ENCODE peak calls at places on chromosomes 4 and X, in nine cellular contexts. L, E, D, A, I, P, Z, X and J are unnamed samples. For H3K36me3, the result is how much of the 10 kb centered on the place peaks cover.

GRCh38 chr4:68129793-68130192 is at the start of gene TMPRSS11F:
- DNase-seq in D (no peak), A (peak), I (no peak), Z (no peak), E (no peak), L (no peak), X (no peak), P (no peak), J (no peak)

GRCh38 chr4:141473026-141473540 is 163.3 kb upstream of the IL15 start:
- DNase-seq in P (no peak), L (no peak), D (no peak), I (no peak), E (no peak), A (no peak), X (no peak), Z (no peak), J (no peak)

GRCh38 chr4:144645621-144646522 is at the start of gene HHIP:
- DNase-seq in Z (peak), A (no peak), D (no peak), L (no peak), E (peak), X (peak), I (peak), P (peak), J (peak)

GRCh38 chr4:119138046-119138445 is 2.4 kb downstream of the MYOZ2 start:
- DNase-seq in D (no peak), Z (no peak), X (no peak), E (peak), L (no peak), I (no peak), A (no peak), P (no peak), J (no peak)

GRCh38 chrX:721354-721753 is 90.8 kb downstream of the SHOX start:
- DNase-seq in Z (no peak), A (no peak), E (no peak), X (no peak), D (no peak), L (no peak), P (no peak), I (peak), J (no peak)

GRCh38 chr4:99845708-99846469 is 29.3 kb downstream of the DAPP1 start:
- DNase-seq in E (no peak), P (no peak), A (no peak), D (no peak), X (no peak), Z (no peak), L (no peak), I (no peak), J (no peak)

GRCh38 chr4:88567591-88567990 is 24.7 kb upstream of the HERC3 start:
- DNase-seq in I (no peak), L (no peak), X (no peak), P (no peak), A (no peak), Z (no peak), D (no peak), E (no peak), J (no peak)

GRCh38 chr4:175504316-175504715 is 307.7 kb downstream of the GPM6A start:
- DNase-seq in L (no peak), D (no peak), A (no peak), P (no peak), Z (no peak), E (no peak), X (no peak), I (no peak), J (no peak)

GRCh38 chr4:2141022-2141761 is 82.1 kb downstream of the NAT8L start:
- DNase-seq in I (no peak), L (no peak), X (no peak), P (no peak), A (no peak), E (no peak), D (no peak), Z (no peak), J (no peak)

GRCh38 chr4:27176400-27176799 is 315.8 kb downstream of the STIM2 start:
- DNase-seq in I (no peak), A (peak), Z (no peak), E (peak), X (peak), L (no peak), D (no peak), P (no peak), J (no peak)

GRCh38 chr4:85446462-85446861 is 28.5 kb upstream of the ARHGAP24 start:
- DNase-seq in E (no peak), L (no peak), D (no peak), A (no peak), X (no peak), I (no peak), P (no peak), Z (no peak), J (no peak)

GRCh38 chrX:119775517-119776238 is 15.8 kb downstream of the RPL39 start:
- DNase-seq in L (no peak), A (no peak), D (no peak), X (no peak), Z (no peak), E (no peak), I (no peak), P (no peak), J (no peak)

GRCh38 chr4:154658680-154659402 is 46.4 kb upstream of the FGG start:
- DNase-seq in X (no peak), E (no peak), D (no peak), L (no peak), A (no peak), I (no peak), P (no peak), Z (no peak), J (no peak)

DNA sequence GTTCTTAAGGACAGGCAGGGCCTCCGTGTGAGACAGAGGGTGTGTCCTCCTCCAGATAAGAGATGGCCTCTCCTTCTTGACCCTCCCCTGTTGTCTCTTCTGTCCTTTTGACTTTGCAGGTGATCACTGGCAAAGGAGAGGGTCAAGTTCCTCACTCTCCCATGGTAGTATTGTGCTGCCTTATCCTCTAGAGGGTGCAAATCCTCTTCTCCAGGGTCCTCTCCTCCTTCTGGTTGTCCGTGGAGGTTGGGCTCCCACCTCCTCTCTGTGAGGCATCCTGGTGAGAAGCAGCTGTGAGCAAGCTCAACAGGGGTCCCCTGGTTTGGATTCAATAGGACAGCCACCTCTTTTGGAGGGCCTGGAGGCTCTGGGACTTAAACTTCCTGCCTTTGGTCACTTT is 44.8 kb downstream of the ZNF182 start:
- DNase-seq in I (no peak), X (no peak), A (no peak), P (no peak), Z (no peak), D (no peak), L (no peak), E (no peak), J (no peak)
- TF ChIP-seq CTCF in I (no peak), X (no peak), A (peak), P (no peak), Z (no peak), D (no peak), L (no peak), E (no peak), J (peak)

GRCh38 chr4:3871881-3872833 is 106.0 kb downstream of the ADRA2C start:
- DNase-seq in P (no peak), I (peak), X (no peak), L (no peak), Z (peak), E (no peak), A (no peak), D (no peak), J (peak)
- H3K4me3 ChIP-seq in P (no peak), I (no peak), X (no peak), L (peak), Z (peak), E (no peak), A (no peak), D (no peak), J (no peak)

GRCh38 chrX:47148946-47149345 is 3.9 kb downstream of the RBM10 start:
- DNase-seq in A (no peak), D (no peak), P (no peak), E (no peak), X (no peak), L (no peak), I (no peak), Z (no peak), J (no peak)
- H3K36me3 ChIP-seq in A (under half), D (under half), P (under half), E (under half), X (under half), L (under half), I (under half), Z (under half), J (under half)

DNA sequence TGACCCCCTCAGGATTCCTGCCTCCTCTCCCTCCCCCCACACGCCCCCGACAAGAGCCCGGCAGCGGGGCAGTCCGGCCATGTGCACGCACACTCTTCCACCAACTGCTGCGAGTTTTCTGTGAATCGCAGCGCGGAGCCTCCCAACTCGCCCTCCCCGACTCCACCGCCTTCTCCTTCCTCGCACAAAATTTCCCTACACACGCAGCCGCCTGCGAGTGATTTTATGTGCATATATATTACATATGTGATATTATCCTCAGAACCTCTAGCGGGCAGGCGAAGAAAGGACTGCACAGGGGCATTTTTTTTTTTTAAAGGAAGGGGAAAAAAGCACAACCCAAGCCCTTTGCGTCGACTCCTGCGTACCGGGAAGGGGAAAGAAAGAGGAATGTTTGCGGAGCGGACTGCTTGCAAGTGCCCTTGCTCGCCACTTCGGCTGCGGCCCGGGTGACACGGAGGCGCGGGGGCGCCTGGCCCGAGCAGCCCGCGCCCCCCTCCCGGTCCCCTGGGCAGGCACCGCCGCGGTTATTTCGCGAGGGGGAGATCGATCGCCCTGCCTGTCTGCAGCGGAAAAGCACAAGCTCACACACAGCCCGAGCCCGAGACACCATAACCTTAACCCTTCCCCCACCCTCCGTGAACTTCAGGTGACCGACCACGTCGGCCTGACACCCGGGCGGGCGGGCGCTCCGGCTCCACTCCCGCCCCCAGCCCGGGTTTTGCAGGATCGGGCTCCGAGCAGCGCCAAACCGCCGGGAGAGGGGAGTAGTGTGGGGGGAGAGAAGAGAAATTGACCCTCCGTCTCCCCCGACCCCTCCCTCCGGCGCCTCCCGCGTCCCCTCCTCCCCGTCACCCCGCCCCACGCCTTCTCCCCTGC is 2.2 kb downstream of the ZNF827 start:
- DNase-seq in E (peak), X (peak), I (peak), D (peak), Z (peak), P (peak), A (no peak), L (peak), J (peak)
- TF ChIP-seq CTCF in E (peak), X (peak), I (peak), D (peak), Z (no peak), P (peak), A (peak), L (peak), J (peak)

DNA sequence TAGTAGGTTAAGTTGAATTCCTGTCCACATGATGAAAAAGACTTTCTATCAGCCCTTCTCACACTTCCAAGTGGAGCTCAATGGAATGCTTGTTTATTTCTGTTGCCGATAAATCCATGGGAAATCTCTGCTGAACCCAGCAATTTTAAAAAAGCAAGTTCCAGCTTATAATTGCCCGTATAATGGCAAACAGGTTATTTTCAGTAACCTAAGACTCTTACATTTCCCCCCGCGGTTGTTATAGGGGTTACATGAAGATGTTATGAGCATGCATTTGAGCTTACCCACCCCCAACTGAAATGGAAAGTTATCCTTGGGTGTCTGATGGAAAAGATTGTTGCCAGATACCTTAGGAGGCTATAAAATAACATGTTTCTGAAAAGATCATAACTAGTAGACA is 136.2 kb downstream of the PALLD start:
- DNase-seq in I (no peak), X (no peak), Z (no peak), D (no peak), E (no peak), P (no peak), A (no peak), L (no peak), J (no peak)
- H3K4me3 ChIP-seq in I (no peak), X (peak), Z (peak), D (peak), E (peak), P (peak), A (peak), L (peak), J (peak)